ENCODE peak calls at places on chromosome 4, in five cellular contexts. I is fibroblast of the conjunctiva, W is T-helper 2 cell, Q is amniotic epithelial cell, R is NCI-H1436. D is an unnamed sample.

GRCh38 chr4:113908829-113909228 is 70.6 kb downstream of the ARSJ start:
- DNase-seq in I (no peak), W (no peak), Q (peak; percentile 5), R (no peak), D (no peak)

GRCh38 chr4:340011-340410 is 2.4 kb downstream of the ZNF141 start:
- DNase-seq in I (no peak), W (peak; percentile 21), Q (no peak), R (no peak), D (no peak)

GRCh38 chr4:184345573-184345922 is 127.9 kb upstream of the ENPP6 start:
- DNase-seq in I (no peak), W (no peak), Q (no peak), R (no peak), D (no peak)

GRCh38 chr4:36243355-36244256 is 708 bp downstream of the ARAP2 start:
- DNase-seq in I (no peak), W (peak; percentile 56), Q (peak; percentile 62), R (no peak), D (no peak)

GRCh38 chr4:188781655-188782054 is 642.4 kb downstream of the TRIML1 start:
- DNase-seq in I (peak; percentile 22), W (no peak), Q (peak; percentile 26), R (no peak), D (no peak)

GRCh38 chr4:742742-743311 is 37.2 kb downstream of the PCGF3 start:
- DNase-seq in I (no peak), W (peak; percentile 65), Q (no peak), R (peak; percentile 36), D (no peak)

GRCh38 chr4:133385161-133385954 is 236.3 kb downstream of the PCDH10 start:
- DNase-seq in I (no peak), W (no peak), Q (no peak), R (no peak), D (no peak)

GRCh38 chr4:110492522-110492921 is 16.6 kb downstream of the ENPEP start:
- DNase-seq in I (no peak), W (no peak), Q (peak; percentile 11), R (no peak), D (no peak)

GRCh38 chr4:85509882-85510631 is 35.1 kb downstream of the ARHGAP24 start:
- DNase-seq in I (no peak), W (no peak), Q (no peak), R (no peak), D (no peak)

GRCh38 chr4:152106113-152106763 is 345.4 kb upstream of the GATB start:
- DNase-seq in I (peak; percentile 80), W (peak; percentile 44), Q (peak; percentile 93), R (no peak), D (peak; percentile 99)

GRCh38 chr4:111879539-111879938 is 265.7 kb upstream of the FAM241A start:
- DNase-seq in I (no peak), W (no peak), Q (no peak), R (no peak), D (no peak)

GRCh38 chr4:2788532-2789103 is 4.3 kb upstream of the SH3BP2 start:
- DNase-seq in I (no peak), W (no peak), Q (no peak), R (no peak), D (no peak)

GRCh38 chr4:3825530-3825929 is 59.3 kb downstream of the ADRA2C start:
- DNase-seq in I (no peak), W (no peak), Q (no peak), R (no peak), D (no peak)

GRCh38 chr4:84751707-84752106 is 168.8 kb downstream of the CDS1 start:
- DNase-seq in I (no peak), W (no peak), Q (peak; percentile 41), R (no peak), D (no peak)

GRCh38 chr4:6123541-6123940 is 76.8 kb downstream of the JAKMIP1 start:
- DNase-seq in I (no peak), W (no peak), Q (no peak), R (no peak), D (no peak)